ENCODE peak calls at places on chromosomes 5 and 9, in seven cellular contexts. W, F, Z, N, P, Y and E are unnamed samples.

GRCh38 chr9:136255166-136255538 is 9.5 kb upstream of the QSOX2 start:
- DNase-seq in P (no peak), N (no peak), W (no peak), Z (no peak), F (no peak), Y (no peak), E (no peak)

GRCh38 chr5:67730917-67731474 is 484.6 kb upstream of the PIK3R1 start:
- DNase-seq in P (no peak), Y (no peak), N (no peak), Z (no peak), W (no peak), F (no peak), E (no peak)

GRCh38 chr9:37949576-37949975 is 45.6 kb upstream of the SLC25A51 start:
- DNase-seq in P (no peak), Y (no peak), Z (no peak), N (no peak), F (no peak), W (no peak), E (no peak)

GRCh38 chr5:167908596-167908995 is 382.8 kb upstream of the WWC1 start:
- DNase-seq in W (no peak), Z (no peak), N (no peak), Y (no peak), F (no peak), P (no peak), E (no peak)

GRCh38 chr9:5976668-5977397 is 38.6 kb downstream of the RANBP6 start:
- DNase-seq in P (peak), Z (no peak), N (no peak), F (peak), Y (no peak), W (no peak), E (no peak)

GRCh38 chr5:132074772-132075718 is 1.5 kb downstream of the CSF2 start:
- DNase-seq in N (no peak), Z (no peak), Y (no peak), F (no peak), P (no peak), W (no peak), E (no peak)

GRCh38 chr9:127130661-127131538 is 8.5 kb upstream of the ANGPTL2 start:
- DNase-seq in F (no peak), Y (no peak), P (no peak), W (no peak), Z (no peak), N (no peak), E (peak)

GRCh38 chr5:168291281-168291960 is at the start of gene WWC1:
- DNase-seq in N (no peak), P (peak), Z (no peak), W (peak), Y (peak), F (peak), E (no peak)

GRCh38 chr5:172735141-172735831 is 35.7 kb downstream of the DUSP1 start:
- DNase-seq in N (no peak), W (no peak), Y (no peak), P (no peak), F (no peak), Z (no peak), E (no peak)

GRCh38 chr5:154758501-154758900 is 3.3 kb downstream of the LARP1 start:
- DNase-seq in W (no peak), Y (no peak), P (no peak), N (no peak), F (no peak), Z (no peak), E (no peak)